ENCODE peak calls at places on chromosomes 2 and 18, in four cellular contexts. D is aorta, F is AG08396, P is HFF-Myc. N is an unnamed sample.

GRCh38 chr2:101150306-101151140 is 659 bp downstream of the TBC1D8 start:
- DNase-seq in D (peak; percentile 81), F (peak; percentile 65), P (no peak), N (peak; percentile 25)

GRCh38 chr18:35075132-35075531 is 33.9 kb downstream of the MAPRE2 start:
- DNase-seq in D (no peak), F (no peak), P (no peak), N (no peak)

GRCh38 chr2:155830817-155831579 is 501.5 kb downstream of the NR4A2 start:
- DNase-seq in D (no peak), F (no peak), P (no peak), N (no peak)

GRCh38 chr18:69567813-69568488 is 167.3 kb downstream of the DOK6 start:
- DNase-seq in D (no peak), F (no peak), P (no peak), N (no peak)

GRCh38 chr2:173612354-173612753 is 257.7 kb downstream of the CDCA7 start:
- DNase-seq in D (no peak), F (no peak), P (no peak), N (no peak)

GRCh38 chr2:25098558-25099486 is 56.9 kb downstream of the EFR3B start:
- DNase-seq in D (no peak), F (peak; percentile 36), P (no peak), N (no peak)

GRCh38 chr18:44778788-44779187 is 98.1 kb downstream of the SETBP1 start:
- DNase-seq in D (no peak), F (no peak), P (no peak), N (no peak)

GRCh38 chr2:216391401-216391800 is 19.1 kb upstream of the MARCHF4 start:
- DNase-seq in D (no peak), F (no peak), P (no peak), N (no peak)

GRCh38 chr2:225288986-225289385 is 110.5 kb upstream of the NYAP2 start:
- DNase-seq in D (no peak), F (no peak), P (no peak), N (no peak)

GRCh38 chr18:33611525-33612135 is 33.6 kb downstream of the ASXL3 start:
- DNase-seq in D (no peak), F (no peak), P (no peak), N (no peak)

GRCh38 chr2:7660816-7661215 is 743.6 kb downstream of the RNF144A start:
- DNase-seq in D (no peak), F (no peak), P (no peak), N (no peak)

GRCh38 chr18:7645756-7646155 is 78.6 kb downstream of the PTPRM start:
- DNase-seq in D (no peak), F (no peak), P (no peak), N (no peak)

N was measured in activated naive CD4-positive, alpha-beta T cell treated with anti-CD3 and anti-CD28 coated beads, Interleukin-2, amount 50 U/mL, for 16 hours.